ENCODE peak calls at places on chromosomes 13 and 19, in four cellular contexts. G, Z, X and F are unnamed samples.
A peak's percentile ranks its signal among the peaks of the same experiment; 100 is the strongest.

GRCh38 chr19:38057954-38058690 is 151.1 kb downstream of the SIPA1L3 start:
- DNase-seq in G (peak; percentile 79), X (peak; percentile 62), Z (no peak), F (no peak)

GRCh38 chr19:8334458-8335342 is 8.4 kb downstream of the KANK3 start:
- DNase-seq in G (peak; percentile 57), Z (peak; percentile 82), X (peak; percentile 57), F (peak; percentile 48)

GRCh38 chr19:19750131-19750841 is 17.4 kb upstream of the ZNF14 start:
- DNase-seq in G (no peak), X (peak; percentile 35), Z (no peak), F (peak; percentile 61)

GRCh38 chr19:4676955-4677731 is 7.0 kb upstream of the MYDGF start:
- DNase-seq in X (no peak), G (no peak), Z (peak; percentile 83), F (no peak)

GRCh38 chr13:51684076-51684475 is 99.8 kb downstream of the WDFY2 start:
- DNase-seq in G (no peak), X (no peak), Z (no peak), F (no peak)

GRCh38 chr13:20775961-20776360 is 2.2 kb upstream of the EEF1AKMT1 start:
- DNase-seq in G (no peak), Z (no peak), X (no peak), F (no peak)

GRCh38 chr13:46296920-46297319 is 85.2 kb downstream of the LRRC63 start:
- DNase-seq in Z (peak; percentile 19), X (no peak), G (no peak), F (no peak)

GRCh38 chr19:49111218-49111998 is 2.8 kb upstream of the LIN7B start:
- DNase-seq in Z (no peak), G (no peak), X (no peak), F (no peak)

GRCh38 chr19:5123646-5124045 is 154.7 kb downstream of the KDM4B start:
- DNase-seq in Z (no peak), G (no peak), X (no peak), F (no peak)

GRCh38 chr19:16702123-16702522 is 17.5 kb upstream of the NWD1 start:
- DNase-seq in X (peak; percentile 64), Z (no peak), G (no peak), F (no peak)

GRCh38 chr13:112767506-112768471 is 78.0 kb downstream of the ATP11A start:
- DNase-seq in G (peak; percentile 76), Z (no peak), X (peak; percentile 70), F (peak; percentile 86)

GRCh38 chr13:58302349-58302748 is 670.8 kb downstream of the PCDH17 start:
- DNase-seq in G (no peak), X (no peak), Z (no peak), F (no peak)

GRCh38 chr13:28140433-28141125 is 2.2 kb downstream of the PAN3 start:
- DNase-seq in Z (no peak), X (no peak), G (no peak), F (no peak)

GRCh38 chr19:41319500-41320184 is 9.7 kb downstream of the CCDC97 start:
- DNase-seq in Z (no peak), X (no peak), G (no peak), F (no peak)

GRCh38 chr13:66405908-66406802 is 824.0 kb downstream of the PCDH9 start:
- DNase-seq in Z (no peak), G (no peak), X (no peak), F (no peak)

GRCh38 chr19:6261883-6262282 is 17.9 kb downstream of the MLLT1 start:
- DNase-seq in G (no peak), X (no peak), Z (no peak), F (peak; percentile 55)

GRCh38 chr19:6259312-6259861 is 20.4 kb downstream of the MLLT1 start:
- DNase-seq in X (no peak), Z (no peak), G (no peak), F (no peak)

GRCh38 chr19:6260912-6261636 is 18.7 kb downstream of the MLLT1 start:
- DNase-seq in Z (no peak), X (no peak), G (no peak), F (peak; percentile 77)

GRCh38 chr19:6260376-6260775 is 19.4 kb downstream of the MLLT1 start:
- DNase-seq in X (no peak), Z (no peak), G (no peak), F (peak; percentile 72)

DNA sequence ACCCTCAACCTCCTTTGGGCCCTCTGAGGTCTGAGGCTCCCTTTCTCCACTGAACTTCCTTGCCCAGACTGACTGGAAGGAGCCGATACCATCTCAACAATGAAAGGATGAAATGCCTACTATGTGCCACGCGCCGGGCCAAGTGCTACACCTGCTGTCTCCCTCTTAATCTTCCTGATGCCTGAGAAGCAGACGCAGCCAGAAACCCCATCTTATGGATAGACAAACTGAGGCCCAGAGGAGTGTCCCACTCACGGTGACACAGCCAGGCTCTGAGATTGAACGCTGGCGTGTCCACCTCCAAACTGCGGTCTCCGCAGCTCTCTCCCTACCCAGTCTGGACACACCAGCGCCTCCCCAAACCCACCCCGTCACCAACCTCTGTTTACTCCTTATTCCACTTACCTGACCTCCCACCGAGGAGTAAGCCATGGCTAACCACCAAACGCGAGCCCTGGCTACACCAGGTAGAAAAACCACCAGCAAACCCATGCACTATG is 20.9 kb downstream of the MLLT1 start:
- DNase-seq in Z (no peak), G (no peak), X (no peak), F (no peak)
- H3K4me3 ChIP-seq in Z (no peak overlapping the region), G (no peak overlapping the region), X (no peak overlapping the region), F (no peak overlapping the region)

GRCh38 chr19:2223391-2223790 is 12.7 kb downstream of the PLEKHJ1 start:
- DNase-seq in X (no peak), Z (no peak), G (no peak), F (no peak)
- H3K4me1 ChIP-seq in X (no peaks in the 10 kb centered on the region), Z (no peaks in the 10 kb centered on the region), G (no peaks in the 10 kb centered on the region), F (no peaks in the 10 kb centered on the region)

GRCh38 chr13:52851153-52851962 is 2.9 kb upstream of the PCDH8 start:
- DNase-seq in Z (no peak), G (no peak), X (no peak), F (no peak)
- H3K4me3 ChIP-seq in Z (no peak overlapping the region), G (peak overlapping the region; percentile 48), X (peak overlapping the region; percentile 55), F (peak overlapping the region; percentile 77)

GRCh38 chr19:34180273-34180672 is 8.0 kb downstream of the LSM14A start:
- DNase-seq in G (no peak), Z (no peak), X (no peak), F (no peak)

GRCh38 chr19:34180709-34181108 is 8.4 kb downstream of the LSM14A start:
- DNase-seq in Z (no peak), X (no peak), G (no peak), F (no peak)

GRCh38 chr19:34176581-34176980 is 4.3 kb downstream of the LSM14A start:
- DNase-seq in X (no peak), Z (no peak), G (no peak), F (no peak)

GRCh38 chr19:34179066-34179465 is 6.8 kb downstream of the LSM14A start:
- DNase-seq in G (no peak), X (no peak), Z (no peak), F (no peak)

GRCh38 chr19:34178276-34178614 is 5.9 kb downstream of the LSM14A start:
- DNase-seq in X (no peak), G (no peak), Z (no peak), F (no peak)
- H3K4me1 ChIP-seq in X (peaks cover 3% of the 10 kb centered on the region), G (peaks cover 96% of the 10 kb centered on the region), Z (peaks cover 29% of the 10 kb centered on the region), F (peaks cover 5% of the 10 kb centered on the region)